ENCODE peak calls at places on chromosomes 5 and 9, in seven cellular contexts. One of them, this sample, is unnamed.

GRCh38 chr5:127858116-127858784 is 155.1 kb downstream of the CCDC192 start:
- DNase-seq in GM12878: no peak
- DNase-seq in GM23338: no peak
- DNase-seq in Panc1: no peak
- DNase-seq in A549: no peak
- DNase-seq in SK-N-SH: peak
- DNase-seq in HCT116: no peak
- DNase-seq in this sample: no peak

GRCh38 chr5:166883016-166883415 is 1408.4 kb upstream of the WWC1 start:
- DNase-seq in GM12878: no peak
- DNase-seq in GM23338: peak
- DNase-seq in Panc1: no peak
- DNase-seq in A549: peak
- DNase-seq in SK-N-SH: no peak
- DNase-seq in HCT116: no peak
- DNase-seq in this sample: no peak

GRCh38 chr9:82022121-82022520 is 33.5 kb downstream of the SPATA31D1 start:
- DNase-seq in GM12878: no peak
- DNase-seq in GM23338: no peak
- DNase-seq in Panc1: no peak
- DNase-seq in A549: no peak
- DNase-seq in SK-N-SH: peak
- DNase-seq in HCT116: no peak
- DNase-seq in this sample: no peak

GRCh38 chr5:180143656-180144364 is 65.2 kb downstream of the RASGEF1C start:
- DNase-seq in GM12878: no peak
- DNase-seq in GM23338: no peak
- DNase-seq in Panc1: no peak
- DNase-seq in A549: no peak
- DNase-seq in SK-N-SH: no peak
- DNase-seq in HCT116: no peak
- DNase-seq in this sample: no peak

GRCh38 chr9:129140397-129141065 is 29.3 kb downstream of the PTPA start:
- DNase-seq in GM12878: no peak
- DNase-seq in GM23338: peak
- DNase-seq in Panc1: no peak
- DNase-seq in A549: peak
- DNase-seq in SK-N-SH: peak
- DNase-seq in HCT116: no peak
- DNase-seq in this sample: no peak

GRCh38 chr9:137445930-137446431 is 4.8 kb upstream of the ENTPD8 start:
- DNase-seq in GM12878: no peak
- DNase-seq in GM23338: no peak
- DNase-seq in Panc1: no peak
- DNase-seq in A549: no peak
- DNase-seq in SK-N-SH: no peak
- DNase-seq in HCT116: no peak
- DNase-seq in this sample: no peak

GRCh38 chr5:1468247-1468612 is 23.0 kb upstream of the SLC6A3 start:
- DNase-seq in GM12878: no peak
- DNase-seq in GM23338: peak
- DNase-seq in Panc1: no peak
- DNase-seq in A549: no peak
- DNase-seq in SK-N-SH: peak
- DNase-seq in HCT116: no peak
- DNase-seq in this sample: no peak

GRCh38 chr5:17058438-17058837 is 122.3 kb upstream of the MYO10 start:
- DNase-seq in GM12878: no peak
- DNase-seq in GM23338: no peak
- DNase-seq in Panc1: peak
- DNase-seq in A549: peak
- DNase-seq in SK-N-SH: no peak
- DNase-seq in HCT116: no peak
- DNase-seq in this sample: no peak

GRCh38 chr9:91395553-91396470 is 27.8 kb downstream of the NFIL3 start:
- DNase-seq in GM12878: peak
- DNase-seq in GM23338: no peak
- DNase-seq in Panc1: no peak
- DNase-seq in A549: no peak
- DNase-seq in SK-N-SH: no peak
- DNase-seq in HCT116: no peak
- DNase-seq in this sample: no peak

GRCh38 chr5:126676195-126676624 is 75.5 kb downstream of the PHAX start:
- DNase-seq in GM12878: peak
- DNase-seq in GM23338: peak
- DNase-seq in Panc1: peak
- DNase-seq in A549: peak
- DNase-seq in SK-N-SH: peak
- DNase-seq in HCT116: peak
- DNase-seq in this sample: peak

GRCh38 chr5:170393235-170393634 is 4.1 kb upstream of the KCNMB1 start:
- DNase-seq in GM12878: no peak
- DNase-seq in GM23338: no peak
- DNase-seq in Panc1: no peak
- DNase-seq in A549: no peak
- DNase-seq in SK-N-SH: no peak
- DNase-seq in HCT116: no peak
- DNase-seq in this sample: no peak

GRCh38 chr5:142655339-142656267 is 30.3 kb downstream of the FGF1 start:
- DNase-seq in GM12878: no peak
- DNase-seq in GM23338: peak
- DNase-seq in Panc1: peak
- DNase-seq in A549: peak
- DNase-seq in SK-N-SH: peak
- DNase-seq in HCT116: peak
- DNase-seq in this sample: peak

GRCh38 chr5:81803812-81804211 is 52.9 kb upstream of the SSBP2 start:
- DNase-seq in GM12878: no peak
- DNase-seq in GM23338: no peak
- DNase-seq in Panc1: no peak
- DNase-seq in A549: no peak
- DNase-seq in SK-N-SH: no peak
- DNase-seq in HCT116: no peak
- DNase-seq in this sample: no peak

GRCh38 chr5:39172593-39172992 is 46.8 kb downstream of the FYB1 start:
- DNase-seq in GM12878: no peak
- DNase-seq in GM23338: no peak
- DNase-seq in Panc1: no peak
- DNase-seq in A549: no peak
- DNase-seq in SK-N-SH: no peak
- DNase-seq in HCT116: no peak
- DNase-seq in this sample: no peak

GRCh38 chr5:135739383-135739961 is 95.0 kb upstream of the SLC25A48 start:
- DNase-seq in GM12878: no peak
- DNase-seq in GM23338: no peak
- DNase-seq in Panc1: no peak
- DNase-seq in A549: no peak
- DNase-seq in SK-N-SH: no peak
- DNase-seq in HCT116: no peak
- DNase-seq in this sample: no peak

GRCh38 chr9:786405-786804 is 55.1 kb upstream of the DMRT1 start:
- DNase-seq in GM12878: no peak
- DNase-seq in GM23338: no peak
- DNase-seq in Panc1: no peak
- DNase-seq in A549: no peak
- DNase-seq in SK-N-SH: no peak
- DNase-seq in HCT116: no peak
- DNase-seq in this sample: no peak

GRCh38 chr5:96851312-96852062 is 24.8 kb upstream of the ERAP2 start:
- DNase-seq in GM12878: no peak
- DNase-seq in GM23338: no peak
- DNase-seq in Panc1: no peak
- DNase-seq in A549: no peak
- DNase-seq in SK-N-SH: no peak
- DNase-seq in HCT116: no peak
- DNase-seq in this sample: no peak

GRCh38 chr9:33159058-33159759 is 7.9 kb downstream of the B4GALT1 start:
- DNase-seq in GM12878: no peak
- DNase-seq in GM23338: no peak
- DNase-seq in Panc1: no peak
- DNase-seq in A549: peak
- DNase-seq in SK-N-SH: no peak
- DNase-seq in HCT116: no peak
- DNase-seq in this sample: peak

GRCh38 chr9:134192311-134192950 is 28.1 kb upstream of the RNU6ATAC start:
- DNase-seq in GM12878: no peak
- DNase-seq in GM23338: no peak
- DNase-seq in Panc1: no peak
- DNase-seq in A549: no peak
- DNase-seq in SK-N-SH: peak
- DNase-seq in HCT116: no peak
- DNase-seq in this sample: no peak

GRCh38 chr5:147377685-147378084 is 132.2 kb downstream of the DPYSL3 start:
- DNase-seq in GM12878: no peak
- DNase-seq in GM23338: no peak
- DNase-seq in Panc1: no peak
- DNase-seq in A549: no peak
- DNase-seq in SK-N-SH: no peak
- DNase-seq in HCT116: no peak
- DNase-seq in this sample: no peak

GRCh38 chr5:123790226-123790625 is 278.2 kb downstream of the CSNK1G3 start:
- DNase-seq in GM12878: no peak
- DNase-seq in GM23338: no peak
- DNase-seq in Panc1: no peak
- DNase-seq in A549: no peak
- DNase-seq in SK-N-SH: no peak
- DNase-seq in HCT116: no peak
- DNase-seq in this sample: no peak

GRCh38 chr5:138653502-138653901 is 78.3 kb upstream of the HSPA9 start:
- DNase-seq in GM12878: no peak
- DNase-seq in GM23338: peak
- DNase-seq in Panc1: no peak
- DNase-seq in A549: peak
- DNase-seq in SK-N-SH: no peak
- DNase-seq in HCT116: peak
- DNase-seq in this sample: no peak

GRCh38 chr9:71928806-71929205 is 17.4 kb downstream of the C9orf85 start:
- DNase-seq in GM12878: no peak
- DNase-seq in GM23338: no peak
- DNase-seq in Panc1: no peak
- DNase-seq in A549: no peak
- DNase-seq in SK-N-SH: no peak
- DNase-seq in HCT116: no peak
- DNase-seq in this sample: no peak

GRCh38 chr9:2066312-2067273 is 51.4 kb downstream of the SMARCA2 start:
- DNase-seq in GM12878: no peak
- DNase-seq in GM23338: peak
- DNase-seq in Panc1: no peak
- DNase-seq in A549: peak
- DNase-seq in SK-N-SH: no peak
- DNase-seq in HCT116: no peak
- DNase-seq in this sample: no peak

DNA sequence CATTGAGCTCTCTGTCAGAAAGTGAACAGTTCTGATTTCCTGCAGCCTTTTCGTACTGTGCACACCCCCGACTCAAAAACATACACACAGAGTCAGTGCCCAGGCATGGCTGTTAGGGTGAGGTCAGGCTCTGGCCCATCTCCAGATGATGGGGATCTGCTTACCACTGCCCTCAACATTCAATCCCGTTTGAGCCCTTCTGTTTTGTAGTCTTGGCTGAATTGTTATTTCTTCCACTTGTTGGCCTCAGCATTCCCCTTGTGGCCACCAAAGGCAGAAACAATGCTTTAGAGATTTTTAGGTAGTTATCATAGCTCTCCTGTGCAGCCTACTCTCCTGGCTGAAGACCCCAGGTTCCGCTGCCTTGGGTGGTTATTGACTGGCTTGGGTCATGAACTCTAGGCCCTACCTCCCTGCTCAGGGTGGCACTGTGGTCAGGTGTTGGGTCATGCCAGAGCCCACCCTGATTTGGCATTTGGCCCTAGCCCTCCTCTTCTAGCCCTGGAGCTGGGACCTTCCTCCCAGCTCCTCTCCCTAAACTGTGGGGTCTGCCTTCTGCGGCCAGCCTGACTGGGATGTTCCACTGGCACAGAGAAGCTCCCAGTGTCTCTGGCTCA is 7.8 kb upstream of the MYOZ3 start:
- DNase-seq in GM12878: no peak
- DNase-seq in GM23338: no peak
- DNase-seq in Panc1: no peak
- DNase-seq in A549: no peak
- DNase-seq in SK-N-SH: peak
- DNase-seq in HCT116: no peak
- DNase-seq in this sample: no peak
- TF ChIP-seq REST in GM12878: no peak
- TF ChIP-seq REST in GM23338: no peak
- TF ChIP-seq REST in Panc1: no peak
- TF ChIP-seq REST in A549: no peak
- TF ChIP-seq REST in SK-N-SH: no peak
- TF ChIP-seq REST in HCT116: no peak
- TF ChIP-seq REST in this sample: no peak

GRCh38 chr5:177434942-177435738 is 8.7 kb downstream of the GRK6 start:
- DNase-seq in GM12878: no peak
- DNase-seq in GM23338: no peak
- DNase-seq in Panc1: no peak
- DNase-seq in A549: no peak
- DNase-seq in SK-N-SH: no peak
- DNase-seq in HCT116: no peak
- DNase-seq in this sample: peak
- TF ChIP-seq REST in GM12878: no peak
- TF ChIP-seq REST in GM23338: no peak
- TF ChIP-seq REST in Panc1: no peak
- TF ChIP-seq REST in A549: no peak
- TF ChIP-seq REST in SK-N-SH: no peak
- TF ChIP-seq REST in HCT116: no peak
- TF ChIP-seq REST in this sample: no peak

DNA sequence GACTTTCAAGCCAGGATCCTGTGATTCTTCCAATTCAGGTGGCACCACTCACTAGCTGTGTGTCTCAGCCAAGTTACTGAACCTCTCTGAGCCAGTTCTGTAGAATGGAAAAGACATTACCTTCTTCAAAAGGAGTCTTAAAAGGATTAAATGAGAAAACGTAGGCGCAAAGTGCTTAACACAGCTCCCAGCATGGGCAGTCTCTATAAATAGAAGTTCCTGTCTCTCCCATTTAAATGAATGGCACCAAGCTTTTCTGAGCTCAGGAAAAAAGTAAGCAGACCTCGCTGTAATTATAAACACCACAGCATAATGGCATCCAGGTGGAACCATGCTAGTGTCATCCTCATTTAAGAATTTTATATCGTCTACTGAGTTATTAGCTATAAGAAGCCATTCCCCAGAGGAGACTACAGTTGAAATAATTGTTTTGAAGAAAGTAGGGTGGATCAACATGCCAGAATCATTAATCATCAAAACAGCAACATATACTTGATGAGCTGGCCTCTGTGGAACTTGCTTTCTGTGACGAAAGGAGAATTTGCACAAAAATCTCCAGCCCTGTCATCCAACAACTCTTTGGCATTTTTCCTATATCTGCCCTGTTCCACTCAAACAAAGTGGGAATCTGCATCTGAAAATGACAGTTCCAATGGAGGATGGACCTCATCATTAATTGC is 188.9 kb downstream of the SPOCK1 start:
- DNase-seq in GM12878: no peak
- DNase-seq in GM23338: peak
- DNase-seq in Panc1: peak
- DNase-seq in A549: peak
- DNase-seq in SK-N-SH: no peak
- DNase-seq in HCT116: no peak
- DNase-seq in this sample: no peak
- TF ChIP-seq REST in GM12878: no peak
- TF ChIP-seq REST in GM23338: no peak
- TF ChIP-seq REST in Panc1: no peak
- TF ChIP-seq REST in A549: no peak
- TF ChIP-seq REST in SK-N-SH: no peak
- TF ChIP-seq REST in HCT116: no peak
- TF ChIP-seq REST in this sample: no peak

GRCh38 chr5:66875325-66875724 is 279.1 kb downstream of the MAST4 start:
- DNase-seq in GM12878: no peak
- DNase-seq in GM23338: no peak
- DNase-seq in Panc1: no peak
- DNase-seq in A549: no peak
- DNase-seq in SK-N-SH: no peak
- DNase-seq in HCT116: no peak
- DNase-seq in this sample: no peak
- TF ChIP-seq REST in GM12878: no peak
- TF ChIP-seq REST in GM23338: no peak
- TF ChIP-seq REST in Panc1: no peak
- TF ChIP-seq REST in A549: no peak
- TF ChIP-seq REST in SK-N-SH: no peak
- TF ChIP-seq REST in HCT116: no peak
- TF ChIP-seq REST in this sample: no peak